ENCODE peak calls at places on chromosome 20, in ten cellular contexts. N is fibroblast of villous mesenchyme; O is KBM-7; F is MCF 10A; R is stimulated activated CD4-positive, alpha-beta T cell treated with anti-CD3 and anti-CD28 coated beads, Interleukin-4, amount 100 ng/mL, for 4 hours; I is endodermal cell; M is H54; Q is NCI-H460; P is lower leg skin; K is 8988T. Y is an unnamed sample.

GRCh38 chr20:45254867-45255266 is 503 bp upstream of the SLPI start:
- DNase-seq in N (peak; percentile 75), O (no peak), F (peak; percentile 99), R (no peak), I (no peak), M (no peak), Q (peak; percentile 70), P (peak; percentile 41), K (no peak), Y (peak; percentile 32)

GRCh38 chr20:50540620-50541605 is 30.7 kb downstream of the PTPN1 start:
- DNase-seq in N (peak; percentile 91), O (no peak), F (peak; percentile 74), R (no peak), I (no peak), M (peak; percentile 51), Q (peak; percentile 14), P (no peak), K (no peak), Y (peak; percentile 60)

GRCh38 chr20:42191140-42191860 is 573.1 kb upstream of the CHD6 start:
- DNase-seq in N (no peak), O (no peak), F (no peak), R (no peak), I (peak; percentile 63), M (no peak), Q (no peak), P (no peak), K (no peak), Y (peak; percentile 6)

GRCh38 chr20:40945754-40946451 is 82.7 kb upstream of the TOP1 start:
- DNase-seq in N (peak; percentile 63), O (peak; percentile 39), F (peak; percentile 52), R (no peak), I (peak; percentile 92), M (peak; percentile 29), Q (peak; percentile 32), P (peak; percentile 34), K (peak; percentile 70), Y (peak; percentile 47)

GRCh38 chr20:60447703-60448102 is 489.5 kb downstream of the CDH26 start:
- DNase-seq in N (no peak), O (no peak), F (no peak), R (no peak), I (no peak), M (no peak), Q (no peak), P (no peak), K (no peak), Y (no peak)

GRCh38 chr20:38907918-38908677 is 18.1 kb upstream of the FAM83D start:
- DNase-seq in N (no peak), O (no peak), F (no peak), R (no peak), I (no peak), M (no peak), Q (no peak), P (no peak), K (no peak), Y (no peak)

GRCh38 chr20:47125553-47126373 is 230.7 kb downstream of the ZMYND8 start:
- DNase-seq in N (peak; percentile 64), O (no peak), F (peak; percentile 90), R (no peak), I (peak; percentile 56), M (no peak), Q (no peak), P (peak; percentile 54), K (no peak), Y (peak; percentile 86)

GRCh38 chr20:58690851-58691250 is 1.7 kb upstream of the NPEPL1 start:
- DNase-seq in N (peak; percentile 96), O (no peak), F (no peak), R (no peak), I (peak; percentile 41), M (no peak), Q (no peak), P (no peak), K (no peak), Y (no peak)

GRCh38 chr20:36061754-36062153 is 92.8 kb upstream of the EPB41L1 start:
- DNase-seq in N (no peak), O (no peak), F (no peak), R (no peak), I (no peak), M (no peak), Q (no peak), P (no peak), K (no peak), Y (no peak)

GRCh38 chr20:24915892-24916291 is 33.2 kb upstream of the CST7 start:
- DNase-seq in N (no peak), O (no peak), F (no peak), R (no peak), I (no peak), M (no peak), Q (no peak), P (peak; percentile 7), K (no peak), Y (no peak)

GRCh38 chr20:14865169-14865568 is 527.8 kb upstream of the FLRT3 start:
- DNase-seq in N (no peak), O (no peak), F (peak; percentile 72), R (no peak), I (no peak), M (no peak), Q (no peak), P (no peak), K (no peak), Y (peak; percentile 61)

GRCh38 chr20:45842169-45842812 is 8.7 kb downstream of the SNX21 start:
- DNase-seq in N (peak; percentile 91), O (peak; percentile 66), F (no peak), R (no peak), I (no peak), M (no peak), Q (no peak), P (no peak), K (no peak), Y (no peak)

GRCh38 chr20:12984863-12985262 is 23.9 kb upstream of the SPTLC3 start:
- DNase-seq in N (no peak), O (no peak), F (peak; percentile 62), R (no peak), I (no peak), M (no peak), Q (no peak), P (no peak), K (no peak), Y (peak; percentile 84)

GRCh38 chr20:48015943-48016723 is 230.9 kb upstream of the SULF2 start:
- DNase-seq in N (peak; percentile 96), O (no peak), F (peak; percentile 60), R (no peak), I (no peak), M (no peak), Q (no peak), P (no peak), K (no peak), Y (no peak)

GRCh38 chr20:2847802-2848201 is 7.3 kb downstream of the VPS16 start:
- DNase-seq in N (no peak), O (no peak), F (no peak), R (no peak), I (no peak), M (no peak), Q (no peak), P (no peak), K (no peak), Y (no peak)

GRCh38 chr20:12255571-12255970 is 337.9 kb downstream of the BTBD3 start:
- DNase-seq in N (no peak), O (no peak), F (peak; percentile 9), R (no peak), I (no peak), M (no peak), Q (no peak), P (no peak), K (no peak), Y (no peak)

GRCh38 chr20:52457826-52458225 is 266.2 kb upstream of the ZFP64 start:
- DNase-seq in N (no peak), O (no peak), F (no peak), R (no peak), I (no peak), M (no peak), Q (no peak), P (no peak), K (no peak), Y (peak; percentile 6)

GRCh38 chr20:20611165-20611564 is 101.3 kb downstream of the RALGAPA2 start:
- DNase-seq in N (no peak), O (no peak), F (no peak), R (no peak), I (no peak), M (no peak), Q (no peak), P (no peak), K (no peak), Y (no peak)

GRCh38 chr20:34271961-34272360 is 30.7 kb downstream of the ASIP start:
- DNase-seq in N (peak; percentile 64), O (no peak), F (peak; percentile 89), R (no peak), I (no peak), M (no peak), Q (no peak), P (peak; percentile 44), K (no peak), Y (no peak)

GRCh38 chr20:3045816-3046676 is at the start of gene MRPS26:
- DNase-seq in N (peak; percentile 88), O (no peak), F (peak; percentile 87), R (peak; percentile 83), I (peak; percentile 97), M (peak; percentile 94), Q (peak; percentile 82), P (peak; percentile 80), K (peak; percentile 96), Y (peak; percentile 83)

GRCh38 chr20:31934968-31935764 is 16.7 kb downstream of the PDRG1 start:
- DNase-seq in N (no peak), O (no peak), F (no peak), R (no peak), I (peak; percentile 80), M (no peak), Q (no peak), P (no peak), K (no peak), Y (no peak)

GRCh38 chr20:21100590-21101452 is 5.3 kb downstream of the LINC00237 start:
- DNase-seq in N (peak; percentile 27), O (no peak), F (no peak), R (peak; percentile 8), I (peak; percentile 86), M (no peak), Q (no peak), P (no peak), K (no peak), Y (no peak)

GRCh38 chr20:9989066-9989724 is 45.6 kb upstream of the ANKEF1 start:
- DNase-seq in N (peak; percentile 63), O (no peak), F (peak; percentile 82), R (no peak), I (no peak), M (no peak), Q (no peak), P (no peak), K (no peak), Y (peak; percentile 58)

GRCh38 chr20:4666001-4666470 is 55.7 kb upstream of the PRND start:
- DNase-seq in N (peak; percentile 66), O (peak; percentile 60), F (peak; percentile 80), R (no peak), I (no peak), M (peak; percentile 19), Q (peak; percentile 34), P (no peak), K (no peak), Y (peak; percentile 83)

GRCh38 chr20:3068986-3069900 is 2.2 kb upstream of the OXT start:
- DNase-seq in N (no peak), O (no peak), F (no peak), R (no peak), I (peak; percentile 65), M (peak; percentile 82), Q (no peak), P (no peak), K (no peak), Y (no peak)

GRCh38 chr20:47796952-47797351 is 11.7 kb upstream of the SULF2 start:
- DNase-seq in N (no peak), O (no peak), F (no peak), R (no peak), I (no peak), M (no peak), Q (no peak), P (no peak), K (no peak), Y (no peak)

GRCh38 chr20:20364016-20364746 is 3.7 kb upstream of the INSM1 start:
- DNase-seq in N (no peak), O (no peak), F (no peak), R (no peak), I (peak; percentile 92), M (no peak), Q (no peak), P (no peak), K (no peak), Y (no peak)

GRCh38 chr20:10060223-10060622 is 25.4 kb downstream of the ANKEF1 start:
- DNase-seq in N (no peak), O (no peak), F (no peak), R (no peak), I (no peak), M (no peak), Q (no peak), P (no peak), K (no peak), Y (no peak)

Y was measured in foreskin keratinocyte.